ENCODE peak calls at places on chromosome 20, in six cellular contexts. One of them, this sample, is unnamed.
A peak's percentile ranks its signal among the peaks of the same experiment; 100 is the strongest.

GRCh38 chr20:50450961-50451752 is 59.0 kb upstream of the PTPN1 start:
- DNase-seq in GM12878: peak; percentile 68
- DNase-seq in IMR-90: peak; percentile 46
- DNase-seq in A549: no peak
- DNase-seq in HepG2: peak; percentile 68
- DNase-seq in K562: no peak
- DNase-seq in this sample: no peak

GRCh38 chr20:50341880-50342637 is 151.4 kb downstream of the CEBPB start:
- DNase-seq in GM12878: no peak
- DNase-seq in IMR-90: no peak
- DNase-seq in A549: no peak
- DNase-seq in HepG2: no peak
- DNase-seq in K562: no peak
- DNase-seq in this sample: no peak

GRCh38 chr20:32227316-32227715 is 19.6 kb downstream of the POFUT1 start:
- DNase-seq in GM12878: no peak
- DNase-seq in IMR-90: no peak
- DNase-seq in A549: no peak
- DNase-seq in HepG2: no peak
- DNase-seq in K562: no peak
- DNase-seq in this sample: no peak

GRCh38 chr20:59515013-59515905 is 89.1 kb upstream of the PHACTR3 start:
- DNase-seq in GM12878: no peak
- DNase-seq in IMR-90: peak; percentile 38
- DNase-seq in A549: peak; percentile 88
- DNase-seq in HepG2: peak; percentile 73
- DNase-seq in K562: peak; percentile 63
- DNase-seq in this sample: peak; percentile 84

GRCh38 chr20:4193053-4193452 is 177.7 kb upstream of the RNF24 start:
- DNase-seq in GM12878: no peak
- DNase-seq in IMR-90: no peak
- DNase-seq in A549: no peak
- DNase-seq in HepG2: no peak
- DNase-seq in K562: no peak
- DNase-seq in this sample: no peak

GRCh38 chr20:59222239-59222981 is 58.8 kb downstream of the ZNF831 start:
- DNase-seq in GM12878: peak; percentile 1
- DNase-seq in IMR-90: peak; percentile 66
- DNase-seq in A549: peak; percentile 77
- DNase-seq in HepG2: peak; percentile 55
- DNase-seq in K562: peak; percentile 86
- DNase-seq in this sample: peak; percentile 84

GRCh38 chr20:380763-381580 is 412 bp downstream of the TRIB3 start:
- DNase-seq in GM12878: no peak
- DNase-seq in IMR-90: peak; percentile 57
- DNase-seq in A549: peak; percentile 84
- DNase-seq in HepG2: peak; percentile 86
- DNase-seq in K562: peak; percentile 77
- DNase-seq in this sample: peak; percentile 67

GRCh38 chr20:36093025-36093803 is 61.3 kb upstream of the EPB41L1 start:
- DNase-seq in GM12878: no peak
- DNase-seq in IMR-90: no peak
- DNase-seq in A549: no peak
- DNase-seq in HepG2: no peak
- DNase-seq in K562: peak; percentile 60
- DNase-seq in this sample: no peak

GRCh38 chr20:856361-856775 is 22.9 kb downstream of the FAM110A start:
- DNase-seq in GM12878: no peak
- DNase-seq in IMR-90: peak; percentile 54
- DNase-seq in A549: peak; percentile 72
- DNase-seq in HepG2: no peak
- DNase-seq in K562: no peak
- DNase-seq in this sample: no peak

GRCh38 chr20:46752639-46753235 is 43.3 kb downstream of the SLC2A10 start:
- DNase-seq in GM12878: no peak
- DNase-seq in IMR-90: peak; percentile 62
- DNase-seq in A549: peak; percentile 33
- DNase-seq in HepG2: peak; percentile 63
- DNase-seq in K562: peak; percentile 48
- DNase-seq in this sample: peak; percentile 47

GRCh38 chr20:46939031-46939430 is 44.4 kb downstream of the EYA2 start:
- DNase-seq in GM12878: no peak
- DNase-seq in IMR-90: no peak
- DNase-seq in A549: peak; percentile 56
- DNase-seq in HepG2: peak; percentile 32
- DNase-seq in K562: peak; percentile 87
- DNase-seq in this sample: peak; percentile 62

GRCh38 chr20:63839620-63840019 is 8.6 kb upstream of the ZBTB46 start:
- DNase-seq in GM12878: no peak
- DNase-seq in IMR-90: no peak
- DNase-seq in A549: no peak
- DNase-seq in HepG2: no peak
- DNase-seq in K562: no peak
- DNase-seq in this sample: no peak

GRCh38 chr20:32516985-32517873 is 67.9 kb downstream of the NOL4L start:
- DNase-seq in GM12878: no peak
- DNase-seq in IMR-90: peak; percentile 26
- DNase-seq in A549: no peak
- DNase-seq in HepG2: no peak
- DNase-seq in K562: no peak
- DNase-seq in this sample: no peak

GRCh38 chr20:16115891-16116577 is 457.2 kb downstream of the KIF16B start:
- DNase-seq in GM12878: no peak
- DNase-seq in IMR-90: no peak
- DNase-seq in A549: no peak
- DNase-seq in HepG2: no peak
- DNase-seq in K562: no peak
- DNase-seq in this sample: no peak

GRCh38 chr20:24545168-24545567 is 75.7 kb downstream of the SYNDIG1 start:
- DNase-seq in GM12878: no peak
- DNase-seq in IMR-90: no peak
- DNase-seq in A549: no peak
- DNase-seq in HepG2: no peak
- DNase-seq in K562: no peak
- DNase-seq in this sample: no peak

GRCh38 chr20:50689864-50690263 is 1.5 kb downstream of the RIPOR3 start:
- DNase-seq in GM12878: no peak
- DNase-seq in IMR-90: no peak
- DNase-seq in A549: no peak
- DNase-seq in HepG2: no peak
- DNase-seq in K562: no peak
- DNase-seq in this sample: no peak

GRCh38 chr20:36155629-36155971 is 1.1 kb downstream of the EPB41L1 start:
- DNase-seq in GM12878: no peak
- DNase-seq in IMR-90: no peak
- DNase-seq in A549: no peak
- DNase-seq in HepG2: no peak
- DNase-seq in K562: no peak
- DNase-seq in this sample: no peak

GRCh38 chr20:21315138-21315537 is 12.0 kb downstream of the XRN2 start:
- DNase-seq in GM12878: no peak
- DNase-seq in IMR-90: peak; percentile 78
- DNase-seq in A549: no peak
- DNase-seq in HepG2: no peak
- DNase-seq in K562: no peak
- DNase-seq in this sample: no peak

GRCh38 chr20:62066339-62066982 is 780 bp upstream of the TAF4 start:
- DNase-seq in GM12878: no peak
- DNase-seq in IMR-90: no peak
- DNase-seq in A549: peak; percentile 61
- DNase-seq in HepG2: peak; percentile 73
- DNase-seq in K562: peak; percentile 73
- DNase-seq in this sample: peak; percentile 59

GRCh38 chr20:56358600-56359211 is at the start of gene FAM210B:
- DNase-seq in GM12878: no peak
- DNase-seq in IMR-90: peak; percentile 87
- DNase-seq in A549: peak; percentile 83
- DNase-seq in HepG2: peak; percentile 90
- DNase-seq in K562: peak; percentile 97
- DNase-seq in this sample: peak; percentile 98

GRCh38 chr20:7627734-7628663 is 312.3 kb downstream of the HAO1 start:
- DNase-seq in GM12878: no peak
- DNase-seq in IMR-90: no peak
- DNase-seq in A549: no peak
- DNase-seq in HepG2: no peak
- DNase-seq in K562: no peak
- DNase-seq in this sample: no peak
- TF ChIP-seq BHLHE40 in GM12878: no peak
- TF ChIP-seq BHLHE40 in IMR-90: no peak
- TF ChIP-seq BHLHE40 in A549: no peak
- TF ChIP-seq BHLHE40 in HepG2: no peak
- TF ChIP-seq BHLHE40 in K562: no peak
- TF ChIP-seq BHLHE40 in this sample: no peak

DNA sequence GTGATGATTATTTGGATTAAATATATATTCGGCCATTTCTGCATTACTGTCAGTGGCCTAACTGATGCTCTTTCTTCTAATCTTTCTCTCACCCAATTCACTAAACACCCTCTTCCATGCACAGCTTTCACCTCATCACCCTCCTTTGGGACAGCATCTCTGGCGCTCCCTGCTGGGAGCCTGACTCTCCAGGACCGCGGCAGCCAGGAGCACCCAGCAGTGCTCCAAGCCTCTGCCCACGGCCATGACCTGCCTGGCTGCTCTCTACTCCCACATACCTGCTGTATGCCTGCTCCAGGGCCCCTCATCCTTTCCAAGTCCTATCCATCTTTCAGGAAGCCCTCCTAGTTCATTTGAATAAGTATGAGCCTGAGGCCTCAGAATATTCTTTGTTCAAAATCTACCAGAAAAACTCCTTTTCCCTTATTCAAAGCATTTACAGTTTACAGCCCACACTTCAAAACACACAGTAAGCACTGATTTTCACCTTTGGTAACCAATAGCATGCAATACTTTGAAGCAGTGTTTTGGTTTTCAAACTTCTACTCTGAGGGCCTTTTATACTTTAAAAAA is 15.2 kb downstream of the CTCFL start:
- DNase-seq in GM12878: no peak
- DNase-seq in IMR-90: no peak
- DNase-seq in A549: peak; percentile 68
- DNase-seq in HepG2: peak; percentile 35
- DNase-seq in K562: peak; percentile 55
- DNase-seq in this sample: peak; percentile 46
- TF ChIP-seq BHLHE40 in GM12878: no peak
- TF ChIP-seq BHLHE40 in IMR-90: no peak
- TF ChIP-seq BHLHE40 in A549: no peak
- TF ChIP-seq BHLHE40 in HepG2: no peak
- TF ChIP-seq BHLHE40 in K562: no peak
- TF ChIP-seq BHLHE40 in this sample: no peak

GRCh38 chr20:2840138-2840966 is at the start of the genes PCED1A and VPS16:
- DNase-seq in GM12878: peak; percentile 43
- DNase-seq in IMR-90: peak; percentile 85
- DNase-seq in A549: peak; percentile 99
- DNase-seq in HepG2: peak; percentile 84
- DNase-seq in K562: peak; percentile 91
- DNase-seq in this sample: peak; percentile 98

GRCh38 chr20:2838847-2839671 is 1.4 kb downstream of the PCED1A start:
- DNase-seq in GM12878: no peak
- DNase-seq in IMR-90: no peak
- DNase-seq in A549: no peak
- DNase-seq in HepG2: no peak
- DNase-seq in K562: no peak
- DNase-seq in this sample: no peak

GRCh38 chr20:2838170-2838797 is 2.2 kb downstream of the PCED1A start:
- DNase-seq in GM12878: peak; percentile 34
- DNase-seq in IMR-90: no peak
- DNase-seq in A549: no peak
- DNase-seq in HepG2: no peak
- DNase-seq in K562: no peak
- DNase-seq in this sample: no peak

GRCh38 chr20:2839732-2840137 is 720 bp downstream of the PCED1A start:
- DNase-seq in GM12878: no peak
- DNase-seq in IMR-90: no peak
- DNase-seq in A549: no peak
- DNase-seq in HepG2: no peak
- DNase-seq in K562: no peak
- DNase-seq in this sample: no peak

DNA sequence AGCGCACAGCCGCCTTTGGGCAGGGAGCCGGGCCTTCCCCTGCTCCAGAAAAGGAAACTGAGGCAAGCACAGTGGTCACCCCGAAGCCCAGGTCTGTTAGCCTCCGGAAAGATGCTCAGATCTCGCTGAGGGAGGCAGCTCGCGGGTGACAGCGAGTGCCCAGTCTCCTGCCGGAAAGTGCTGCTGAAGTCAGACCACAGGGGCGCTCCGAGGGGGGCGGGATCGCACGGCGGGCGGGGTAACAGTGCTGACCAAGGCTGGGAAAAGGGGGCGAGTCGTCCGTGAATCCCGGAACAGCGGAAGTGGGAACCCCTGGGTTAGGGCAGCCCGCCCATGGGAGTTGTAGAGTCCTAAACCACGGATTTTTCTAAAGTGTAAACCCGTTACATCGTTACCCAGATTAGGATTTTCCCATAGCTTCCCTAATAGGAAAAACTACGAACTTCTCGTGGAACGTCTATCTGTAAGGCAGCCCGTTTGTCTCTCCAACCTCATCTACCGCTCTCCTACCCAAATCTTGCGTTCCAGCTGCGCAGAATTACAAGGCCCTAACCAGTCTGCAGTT is 504 bp downstream of the VPS16 start:
- DNase-seq in GM12878: no peak
- DNase-seq in IMR-90: peak; percentile 72
- DNase-seq in A549: peak; percentile 80
- DNase-seq in HepG2: peak; percentile 66
- DNase-seq in K562: peak; percentile 67
- DNase-seq in this sample: peak; percentile 67
- TF ChIP-seq BHLHE40 in GM12878: no peak
- TF ChIP-seq BHLHE40 in IMR-90: no peak
- TF ChIP-seq BHLHE40 in A549: no peak
- TF ChIP-seq BHLHE40 in HepG2: no peak
- TF ChIP-seq BHLHE40 in K562: no peak
- TF ChIP-seq BHLHE40 in this sample: no peak

DNA sequence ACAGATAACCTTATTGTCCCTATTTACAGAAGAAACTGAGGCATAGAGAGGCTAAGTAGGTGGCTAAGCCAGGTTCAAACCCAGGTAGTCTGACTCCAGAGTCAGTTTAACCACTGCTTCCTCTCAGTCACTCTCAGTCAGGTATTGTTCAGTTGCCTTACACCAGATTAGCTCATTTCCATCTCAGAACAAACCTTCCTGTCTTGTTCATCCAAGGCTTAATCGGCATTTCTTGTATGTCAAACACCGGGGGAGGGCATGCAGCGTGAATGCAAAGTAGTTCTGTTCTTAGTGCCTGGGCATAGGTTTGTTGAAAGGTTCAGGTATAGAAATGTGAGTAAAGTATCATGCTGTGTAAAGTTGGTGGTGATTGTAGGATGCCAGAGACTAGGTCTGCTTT is 51.7 kb downstream of the CTNNBL1 start:
- DNase-seq in GM12878: no peak
- DNase-seq in IMR-90: no peak
- DNase-seq in A549: no peak
- DNase-seq in HepG2: no peak
- DNase-seq in K562: no peak
- DNase-seq in this sample: no peak
- TF ChIP-seq BHLHE40 in GM12878: no peak
- TF ChIP-seq BHLHE40 in IMR-90: no peak
- TF ChIP-seq BHLHE40 in A549: no peak
- TF ChIP-seq BHLHE40 in HepG2: no peak
- TF ChIP-seq BHLHE40 in K562: no peak
- TF ChIP-seq BHLHE40 in this sample: no peak